ENCODE peak calls at places on chromosomes 12 and 14, in five cellular contexts. G is fibroblast of mammary gland; S is epithelial cell of esophagus; D is SJSA1; O is Jurkat, Clone E6-1. H is an unnamed sample.

GRCh38 chr14:30195946-30196345 is 268.3 kb upstream of the PRKD1 start:
- DNase-seq in G (peak; percentile 71), S (no peak), D (no peak), O (no peak), H (peak; percentile 44)

GRCh38 chr12:28108599-28108998 is 81.7 kb upstream of the CCDC91 start:
- DNase-seq in G (no peak), S (no peak), D (no peak), O (peak; percentile 73), H (no peak)

GRCh38 chr14:34180428-34180827 is 229.6 kb upstream of the EGLN3 start:
- DNase-seq in G (no peak), S (no peak), D (no peak), O (no peak), H (no peak)

GRCh38 chr14:51449666-51450061 is 202.0 kb upstream of the FRMD6 start:
- DNase-seq in G (no peak), S (no peak), D (no peak), O (no peak), H (no peak)

GRCh38 chr12:113135178-113136127 is at the start of gene RASAL1:
- DNase-seq in G (no peak), S (peak; percentile 55), D (no peak), O (peak; percentile 69), H (no peak)

GRCh38 chr12:92244036-92244435 is 98.4 kb upstream of the BTG1 start:
- DNase-seq in G (peak; percentile 82), S (no peak), D (no peak), O (no peak), H (peak; percentile 79)

GRCh38 chr12:104358353-104359003 is 54.9 kb downstream of the EID3 start:
- DNase-seq in G (peak; percentile 58), S (peak; percentile 65), D (peak; percentile 33), O (peak; percentile 62), H (no peak)

GRCh38 chr12:2163172-2163927 is 110.6 kb downstream of the CACNA1C start:
- DNase-seq in G (peak; percentile 99), S (no peak), D (no peak), O (no peak), H (peak; percentile 91)

GRCh38 chr14:100653409-100653808 is 66.2 kb upstream of the BEGAIN start:
- DNase-seq in G (no peak), S (no peak), D (no peak), O (no peak), H (no peak)

GRCh38 chr14:55605793-55606192 is 25.8 kb downstream of the KTN1 start:
- DNase-seq in G (no peak), S (no peak), D (peak; percentile 50), O (no peak), H (no peak)

GRCh38 chr14:32468955-32469354 is 139.9 kb downstream of the AKAP6 start:
- DNase-seq in G (peak; percentile 82), S (peak; percentile 94), D (peak; percentile 59), O (no peak), H (peak; percentile 75)

GRCh38 chr12:43637116-43637515 is 85.1 kb upstream of the ADAMTS20 start:
- DNase-seq in G (no peak), S (peak; percentile 52), D (no peak), O (no peak), H (no peak)

GRCh38 chr14:100375273-100375962 is 52.3 kb downstream of the SLC25A47 start:
- DNase-seq in G (peak; percentile 94), S (peak; percentile 72), D (peak; percentile 77), O (no peak), H (peak; percentile 94)

GRCh38 chr12:64400041-64400440 is 4.2 kb upstream of the XPOT start:
- DNase-seq in G (peak; percentile 88), S (peak; percentile 56), D (no peak), O (no peak), H (no peak)

GRCh38 chr14:48690349-48690748 is 895.8 kb downstream of the RPS29 start:
- DNase-seq in G (no peak), S (peak; percentile 1), D (no peak), O (no peak), H (no peak)

GRCh38 chr14:59728294-59728693 is 142.3 kb downstream of the RTN1 start:
- DNase-seq in G (no peak), S (no peak), D (no peak), O (no peak), H (no peak)

GRCh38 chr12:27190761-27191160 is 53.3 kb upstream of the STK38L start:
- DNase-seq in G (peak; percentile 52), S (no peak), D (peak; percentile 80), O (no peak), H (no peak)

GRCh38 chr14:98786456-98786855 is 485.5 kb downstream of the BCL11B start:
- DNase-seq in G (no peak), S (no peak), D (no peak), O (no peak), H (no peak)

GRCh38 chr12:106227641-106228319 is 20.0 kb downstream of the CKAP4 start:
- DNase-seq in G (peak; percentile 15), S (peak; percentile 99), D (no peak), O (no peak), H (no peak)

GRCh38 chr12:62925680-62926079 is 9.3 kb downstream of the PPM1H start:
- DNase-seq in G (no peak), S (no peak), D (no peak), O (no peak), H (no peak)

GRCh38 chr12:2785017-2785416 is 9.8 kb upstream of the FKBP4 start:
- DNase-seq in G (no peak), S (no peak), D (no peak), O (no peak), H (no peak)

GRCh38 chr12:53939141-53940108 is 794 bp downstream of the HOXC13 start:
- DNase-seq in G (peak; percentile 26), S (peak; percentile 88), D (peak; percentile 32), O (no peak), H (no peak)

GRCh38 chr12:53942467-53942997 is 3.9 kb downstream of the HOXC13 start:
- DNase-seq in G (no peak), S (no peak), D (no peak), O (no peak), H (no peak)

GRCh38 chr12:53940448-53941014 is 1.9 kb downstream of the HOXC13 start:
- DNase-seq in G (no peak), S (no peak), D (no peak), O (no peak), H (no peak)

GRCh38 chr12:53941750-53942149 is 3.1 kb downstream of the HOXC13 start:
- DNase-seq in G (no peak), S (no peak), D (peak; percentile 42), O (peak; percentile 43), H (no peak)

GRCh38 chr12:53941187-53941586 is 2.6 kb downstream of the HOXC13 start:
- DNase-seq in G (no peak), S (no peak), D (no peak), O (no peak), H (no peak)
- H3K4me3 ChIP-seq in G (no peak overlapping the region), S (no peak overlapping the region), D (no peak overlapping the region), O (no peak overlapping the region), H (no peak overlapping the region)

DNA sequence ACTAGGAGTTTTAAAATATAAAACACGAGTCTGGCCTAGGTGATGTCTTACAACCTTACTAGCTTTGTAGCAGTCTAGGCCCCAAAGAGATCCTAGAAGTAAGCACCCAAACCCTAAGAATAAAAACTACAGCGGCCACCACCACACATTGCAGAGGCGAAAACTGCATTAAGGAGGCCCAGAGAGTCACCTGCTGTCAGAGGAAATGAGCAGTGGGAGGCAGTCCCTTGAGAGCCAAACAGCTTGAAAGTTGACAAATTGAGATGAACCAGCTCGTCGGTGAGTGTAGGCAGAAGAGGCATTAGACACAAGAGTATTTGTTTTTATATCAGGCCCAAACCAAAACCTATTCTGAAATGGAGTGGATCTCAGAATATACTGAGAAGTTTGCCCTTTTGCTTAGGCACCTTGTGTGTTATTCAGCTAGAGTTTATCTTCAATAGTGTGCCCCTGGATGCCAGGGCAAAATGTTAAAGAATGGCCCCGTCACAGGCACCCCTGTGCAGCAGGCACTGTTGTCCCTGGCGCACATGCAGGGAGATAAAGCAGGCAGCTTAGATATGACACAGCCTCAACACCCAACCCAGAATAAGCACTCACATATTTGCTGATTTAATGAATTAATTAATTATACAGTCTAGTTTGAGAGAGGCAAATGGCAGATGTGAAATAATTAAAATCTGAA is 56.7 kb downstream of the TTC7B start:
- DNase-seq in G (peak; percentile 24), S (no peak), D (no peak), O (no peak), H (no peak)
- H3K4me3 ChIP-seq in G (no peak overlapping the region), S (no peak overlapping the region), D (no peak overlapping the region), O (no peak overlapping the region), H (no peak overlapping the region)

GRCh38 chr12:123104809-123105208 is 46.1 kb downstream of the PITPNM2 start:
- DNase-seq in G (no peak), S (no peak), D (no peak), O (no peak), H (no peak)
- H3K4me3 ChIP-seq in G (no peak overlapping the region), S (no peak overlapping the region), D (no peak overlapping the region), O (no peak overlapping the region), H (no peak overlapping the region)

DNA sequence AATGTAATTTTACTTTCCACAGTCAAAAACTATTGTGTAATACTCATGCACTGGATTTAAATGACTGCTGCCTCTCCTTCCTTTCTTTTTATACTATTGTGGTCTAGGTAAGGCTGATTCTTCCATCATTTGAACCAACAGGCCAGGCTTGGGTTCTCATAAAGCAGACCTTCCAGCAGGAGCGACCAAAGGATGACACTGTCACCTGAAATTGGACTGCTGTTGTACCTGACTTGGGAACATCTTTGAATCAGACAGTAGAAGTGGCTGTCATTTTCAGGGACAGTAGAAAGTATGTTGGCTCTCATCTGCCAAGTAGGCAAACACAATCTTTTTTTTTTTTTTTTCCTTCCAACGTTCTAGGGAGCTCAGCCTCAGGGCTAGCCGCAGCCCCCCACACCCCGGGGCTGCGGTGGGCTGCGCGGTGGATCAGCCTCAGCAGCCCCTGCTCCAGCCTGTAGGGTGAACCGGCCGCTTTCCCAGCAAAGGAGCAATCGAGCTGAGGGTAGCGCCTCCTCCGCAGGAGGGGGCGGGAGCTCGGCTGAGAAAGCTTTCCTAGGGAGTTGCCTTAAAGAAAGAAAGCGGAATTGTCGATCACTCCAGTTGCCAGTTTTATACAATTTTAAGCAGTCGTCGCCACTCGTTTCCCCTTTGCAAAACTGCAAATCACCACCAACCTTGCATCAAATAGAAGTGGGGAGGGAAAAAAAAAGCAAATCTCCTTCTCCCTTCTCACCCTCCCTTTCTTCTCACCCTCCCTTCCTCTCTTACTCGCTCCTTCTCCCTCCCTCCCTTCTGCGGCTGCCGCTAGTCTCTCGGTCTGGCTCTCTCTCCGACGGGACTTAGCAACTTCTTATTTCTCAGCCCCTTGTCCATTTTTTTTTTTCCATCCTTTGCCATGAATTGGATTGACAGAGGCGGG is at the start of gene PDE3A:
- DNase-seq in G (peak; percentile 78), S (peak; percentile 32), D (peak; percentile 69), O (no peak), H (peak; percentile 56)
- H3K4me3 ChIP-seq in G (peak within 1 kb of the TSS; percentile 82), S (peak within 1 kb of the TSS; percentile 44), D (peak within 1 kb of the TSS; percentile 39), O (no peak within 1 kb of the TSS), H (peak within 1 kb of the TSS; percentile 66)

DNA sequence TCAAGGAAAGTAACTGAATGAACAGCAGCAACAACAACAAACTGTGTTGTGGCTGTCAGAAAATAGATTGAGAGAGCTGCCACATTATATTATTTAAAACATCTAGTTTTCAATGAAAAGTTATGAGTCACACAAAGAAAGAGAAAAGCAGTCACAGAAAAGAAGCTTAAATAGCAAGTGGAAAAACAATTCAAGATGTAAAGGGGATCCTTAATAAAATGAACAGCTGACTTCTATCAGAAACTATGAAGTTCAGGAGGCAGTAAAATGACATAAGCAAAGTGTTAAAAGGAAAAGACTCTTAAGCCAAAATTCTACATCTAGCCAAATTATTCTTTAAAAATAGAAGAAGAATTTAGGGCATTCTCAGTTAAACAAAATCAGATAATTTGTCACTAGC is 5.6 kb downstream of the CLEC14A start:
- DNase-seq in G (no peak), S (no peak), D (no peak), O (no peak), H (no peak)
- H3K4me3 ChIP-seq in G (no peak overlapping the region), S (no peak overlapping the region), D (no peak overlapping the region), O (no peak overlapping the region), H (no peak overlapping the region)

GRCh38 chr12:87828384-87828973 is 200.7 kb downstream of the C12orf50 start:
- DNase-seq in G (no peak), S (peak; percentile 26), D (no peak), O (no peak), H (no peak)
- H3K4me3 ChIP-seq in G (no peak overlapping the region), S (no peak overlapping the region), D (no peak overlapping the region), O (no peak overlapping the region), H (no peak overlapping the region)

H was measured in skeletal muscle cell.